ENCODE peak calls at places on chromosomes 3 and 15, in ten cellular contexts. G is osteoblast; V is CD8-positive, alpha-beta T cell; O is GM23338; Z is esophagus muscularis mucosa; U is upper lobe of left lung; X is neural progenitor cell; J is mucosa of descending colon; D is adipocyte; I is IMR-90. A is an unnamed sample. For H3K4me1, the result is how much of the 10 kb centered on the place peaks cover.

GRCh38 chr3:12175137-12175593 is 16.5 kb upstream of the TIMP4 start:
- DNase-seq in O (no peak), U (no peak), Z (no peak), G (peak), X (no peak), D (peak), V (no peak), J (no peak), I (peak), A (no peak)

GRCh38 chr15:31279221-31280036 is 47.2 kb upstream of the KLF13 start:
- DNase-seq in J (no peak), U (peak), D (no peak), G (peak), I (no peak), X (no peak), O (no peak), V (no peak), Z (peak), A (no peak)

GRCh38 chr3:3800076-3800448 is 831 bp downstream of the LRRN1 start:
- DNase-seq in J (peak), G (peak), X (peak), O (peak), D (peak), Z (no peak), U (peak), I (no peak), V (peak), A (peak)

GRCh38 chr3:64266065-64266874 is 41.0 kb upstream of the PRICKLE2 start:
- DNase-seq in D (peak), Z (no peak), J (no peak), G (peak), I (peak), O (no peak), X (no peak), U (no peak), V (no peak), A (no peak)

GRCh38 chr3:15452156-15452555 is 24.8 kb downstream of the EAF1 start:
- DNase-seq in I (no peak), G (no peak), J (no peak), V (no peak), X (no peak), U (no peak), D (no peak), O (no peak), Z (no peak), A (no peak)

GRCh38 chr3:95189348-95189747 is 1126.5 kb downstream of the NSUN3 start:
- DNase-seq in X (no peak), G (no peak), Z (no peak), U (no peak), I (no peak), J (no peak), V (no peak), O (no peak), D (no peak), A (no peak)

GRCh38 chr3:4722103-4722502 is 229.0 kb downstream of the ITPR1 start:
- DNase-seq in G (no peak), I (peak), U (no peak), X (no peak), V (no peak), Z (no peak), O (peak), D (peak), J (no peak), A (peak)

GRCh38 chr3:111763968-111764367 is 95.1 kb upstream of the PHLDB2 start:
- DNase-seq in U (no peak), O (no peak), I (peak), V (no peak), D (peak), J (no peak), G (no peak), X (no peak), Z (no peak), A (peak)

GRCh38 chr3:128316456-128316855 is 150.2 kb downstream of the DNAJB8 start:
- DNase-seq in J (no peak), X (no peak), V (peak), Z (no peak), I (no peak), D (no peak), U (peak), O (no peak), G (no peak), A (no peak)
- H3K4me1 ChIP-seq in J (under half), X (under half), V (half or more), Z (under half), I (under half), D (under half), U (under half), O (under half), G (under half), A (under half)

GRCh38 chr3:58082047-58082446 is 73.8 kb downstream of the FLNB start:
- DNase-seq in U (no peak), Z (no peak), V (peak), G (no peak), X (no peak), D (no peak), I (peak), J (no peak), O (no peak), A (no peak)

GRCh38 chr3:58078610-58079009 is 70.4 kb downstream of the FLNB start:
- DNase-seq in U (no peak), J (no peak), I (no peak), O (no peak), V (no peak), Z (no peak), G (no peak), D (no peak), X (no peak), A (no peak)

GRCh38 chr3:58077586-58078285 is 69.5 kb downstream of the FLNB start:
- DNase-seq in I (no peak), V (no peak), D (no peak), O (no peak), X (no peak), Z (no peak), J (no peak), U (no peak), G (no peak), A (no peak)

GRCh38 chr3:58084166-58084565 is 75.9 kb downstream of the FLNB start:
- DNase-seq in I (peak), V (no peak), Z (no peak), X (no peak), O (peak), D (no peak), G (no peak), U (no peak), J (no peak), A (no peak)

DNA sequence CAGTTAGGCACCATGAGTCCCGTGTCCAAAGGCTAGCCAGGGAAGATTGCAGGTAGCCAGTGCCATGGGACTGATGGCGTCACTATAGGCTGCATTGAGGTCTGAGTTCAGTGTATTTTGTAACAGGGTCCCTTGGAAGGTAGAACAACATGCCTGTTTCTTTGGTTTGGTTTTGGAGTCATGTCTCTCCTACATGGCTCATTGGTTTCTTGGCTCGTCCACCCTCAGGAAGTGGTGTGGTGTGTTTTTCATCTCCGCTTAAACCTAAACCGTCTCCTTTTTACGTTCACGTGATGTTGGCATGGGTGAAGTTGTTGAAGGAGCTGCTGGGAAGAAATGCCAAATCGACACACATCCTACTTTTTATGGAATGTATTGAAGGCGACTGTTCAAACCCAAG is 71.6 kb downstream of the FLNB start:
- DNase-seq in G (no peak), Z (no peak), O (no peak), I (no peak), D (no peak), V (no peak), X (no peak), J (no peak), U (no peak), A (no peak)
- H3K4me1 ChIP-seq in G (under half), Z (under half), O (under half), I (under half), D (under half), V (half or more), X (under half), J (under half), U (under half), A (under half)

GRCh38 chr3:46946416-46946815 is 30.1 kb downstream of the CCDC12 start:
- DNase-seq in J (peak), U (no peak), G (no peak), X (no peak), V (no peak), Z (no peak), I (no peak), D (no peak), O (no peak), A (peak)

GRCh38 chr3:46946856-46947544 is 29.5 kb downstream of the CCDC12 start:
- DNase-seq in D (peak), I (peak), Z (no peak), O (no peak), U (no peak), G (peak), J (peak), X (no peak), V (peak), A (peak)

GRCh38 chr3:46947981-46948791 is 28.4 kb downstream of the CCDC12 start:
- DNase-seq in X (no peak), U (peak), Z (no peak), G (no peak), I (peak), J (peak), D (no peak), O (no peak), V (peak), A (peak)

GRCh38 chr3:46948830-46949671 is 27.5 kb downstream of the CCDC12 start:
- DNase-seq in O (peak), J (peak), D (no peak), U (no peak), Z (no peak), X (no peak), G (no peak), V (no peak), I (no peak), A (peak)

GRCh38 chr3:46947545-46947899 is 29.0 kb downstream of the CCDC12 start:
- DNase-seq in Z (no peak), X (no peak), O (no peak), I (no peak), U (no peak), D (no peak), V (no peak), J (no peak), G (no peak), A (no peak)
- H3K4me1 ChIP-seq in Z (half or more), X (under half), O (under half), I (under half), U (half or more), D (under half), V (half or more), J (half or more), G (under half), A (half or more)

GRCh38 chr3:150540297-150540696 is 6.0 kb downstream of the SERP1 start:
- DNase-seq in D (no peak), V (no peak), G (no peak), U (no peak), I (no peak), X (no peak), O (no peak), J (no peak), Z (no peak), A (no peak)
- H3K4me1 ChIP-seq in D (under half), V (under half), G (under half), U (under half), I (under half), X (under half), O (under half), J (under half), Z (under half), A (under half)

GRCh38 chr3:195540031-195540430 is 3.1 kb downstream of the PPP1R2 start:
- DNase-seq in V (no peak), G (no peak), I (no peak), X (no peak), U (no peak), J (no peak), O (no peak), Z (peak), D (no peak), A (no peak)
- H3K4me1 ChIP-seq in V (half or more), G (under half), I (under half), X (under half), U (under half), J (under half), O (under half), Z (under half), D (under half), A (under half)

DNA sequence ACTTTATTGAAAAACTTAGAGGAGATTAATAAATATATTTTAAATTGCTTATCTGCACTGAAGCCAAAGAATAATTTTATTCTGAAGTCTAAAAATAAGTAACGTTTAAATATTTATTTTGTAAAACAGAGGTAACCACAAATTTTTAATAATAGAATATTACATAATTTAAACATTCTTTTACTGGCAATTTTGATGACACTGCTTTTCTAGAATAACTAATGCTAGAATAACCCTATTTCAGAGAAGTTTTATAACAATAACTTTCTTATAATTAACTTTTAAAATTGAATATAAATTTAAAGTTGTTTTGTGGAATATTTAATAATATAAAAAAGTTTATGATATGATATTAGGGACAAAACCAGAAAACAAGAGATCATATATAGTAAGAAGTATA is 409.6 kb upstream of the KCNMB2 start:
- DNase-seq in O (no peak), V (no peak), U (no peak), J (no peak), G (no peak), X (no peak), Z (no peak), D (no peak), I (no peak), A (no peak)
- H3K4me1 ChIP-seq in O (under half), V (under half), U (under half), J (under half), G (under half), X (under half), Z (under half), D (under half), I (under half), A (under half)

GRCh38 chr3:132265008-132265407 is 52.2 kb upstream of the ACP3 start:
- DNase-seq in G (no peak), V (no peak), O (no peak), I (no peak), D (no peak), Z (no peak), J (no peak), X (no peak), U (no peak), A (peak)
- H3K4me1 ChIP-seq in G (under half), V (under half), O (under half), I (under half), D (under half), Z (under half), J (under half), X (under half), U (under half), A (under half)

A was measured in small intestine.